ENCODE peak calls at places on chromosomes 12 and 14, in eight cellular contexts. U, L, A, S, V, P, R and H are unnamed samples.

GRCh38 chr12:81450920-81451739 is 308.0 kb downstream of the PPFIA2 start:
- DNase-seq in R (no peak), L (peak; percentile 26), U (peak; percentile 76), V (no peak), A (peak; percentile 21), S (no peak), P (peak; percentile 77), H (no peak)

GRCh38 chr14:71638523-71639196 is 293.6 kb upstream of the RGS6 start:
- DNase-seq in S (no peak), R (no peak), V (no peak), P (no peak), U (peak; percentile 57), L (no peak), A (peak; percentile 32), H (no peak)

GRCh38 chr12:47551426-47551851 is 154.4 kb downstream of the RPAP3 start:
- DNase-seq in U (peak; percentile 38), R (no peak), V (no peak), A (no peak), S (no peak), P (no peak), L (no peak), H (no peak)

GRCh38 chr12:99914206-99914605 is 70.5 kb downstream of the ANKS1B start:
- DNase-seq in P (no peak), A (no peak), U (no peak), R (no peak), V (no peak), L (no peak), S (no peak), H (no peak)

GRCh38 chr12:63276537-63277365 is 125.8 kb upstream of the AVPR1A start:
- DNase-seq in P (peak; percentile 33), V (no peak), L (peak; percentile 48), R (no peak), A (no peak), U (peak; percentile 12), S (no peak), H (no peak)

GRCh38 chr12:132451172-132451835 is 38.6 kb upstream of the FBRSL1 start:
- DNase-seq in S (no peak), P (no peak), U (no peak), V (no peak), R (peak; percentile 88), A (no peak), L (no peak), H (no peak)

GRCh38 chr12:31234053-31234835 is 91.7 kb downstream of the SINHCAF start:
- DNase-seq in S (no peak), P (no peak), A (no peak), V (no peak), L (no peak), U (no peak), R (no peak), H (no peak)

GRCh38 chr12:75977590-75977951 is 54.0 kb downstream of the PHLDA1 start:
- DNase-seq in P (no peak), R (no peak), V (no peak), S (no peak), U (no peak), L (no peak), A (no peak), H (no peak)

GRCh38 chr14:54147285-54147684 is 190.7 kb upstream of the BMP4 start:
- DNase-seq in U (no peak), L (no peak), S (no peak), R (no peak), A (no peak), V (no peak), P (peak; percentile 82), H (no peak)

GRCh38 chr14:38208825-38209562 is 1.3 kb downstream of the SSTR1 start:
- DNase-seq in U (peak; percentile 69), S (no peak), L (peak; percentile 73), R (peak; percentile 73), V (no peak), P (peak; percentile 23), A (no peak), H (no peak)

GRCh38 chr12:114335607-114336006 is 70.3 kb downstream of the TBX5 start:
- DNase-seq in S (no peak), R (no peak), P (no peak), A (no peak), L (no peak), V (no peak), U (no peak), H (no peak)

GRCh38 chr14:50452285-50452684 is 55.6 kb upstream of the CDKL1 start:
- DNase-seq in V (no peak), R (no peak), P (no peak), L (no peak), A (no peak), S (no peak), U (peak; percentile 80), H (no peak)

GRCh38 chr14:27184371-27184901 is 586.6 kb upstream of the NOVA1 start:
- DNase-seq in A (no peak), R (no peak), P (peak; percentile 48), V (no peak), U (no peak), S (no peak), L (no peak), H (no peak)

GRCh38 chr14:96229315-96229714 is 24.7 kb downstream of the BDKRB2 start:
- DNase-seq in L (no peak), V (no peak), R (no peak), U (no peak), S (no peak), P (no peak), A (no peak), H (no peak)
- H3K4me3 ChIP-seq in L (no peak overlapping the region), V (no peak overlapping the region), R (no peak overlapping the region), U (no peak overlapping the region), S (no peak overlapping the region), P (no peak overlapping the region), A (no peak overlapping the region), H (no peak overlapping the region)

GRCh38 chr12:93060666-93061413 is 131.7 kb upstream of the EEA1 start:
- DNase-seq in P (peak; percentile 84), U (peak; percentile 70), R (no peak), A (peak; percentile 34), L (no peak), S (no peak), V (no peak), H (no peak)
- H3K4me3 ChIP-seq in P (no peak overlapping the region), U (no peak overlapping the region), R (no peak overlapping the region), A (peak overlapping the region; percentile 11), L (no peak overlapping the region), S (no peak overlapping the region), V (no peak overlapping the region), H (no peak overlapping the region)

GRCh38 chr12:105855691-105856405 is 282.9 kb downstream of the NUAK1 start:
- DNase-seq in V (no peak), P (no peak), R (no peak), A (no peak), L (no peak), U (no peak), S (no peak), H (no peak)

GRCh38 chr12:105850103-105850968 is 288.4 kb downstream of the NUAK1 start:
- DNase-seq in S (no peak), L (no peak), U (no peak), A (no peak), R (no peak), P (no peak), V (no peak), H (no peak)

GRCh38 chr12:105852496-105852895 is 286.3 kb downstream of the NUAK1 start:
- DNase-seq in P (no peak), L (no peak), R (no peak), A (no peak), V (no peak), S (no peak), U (no peak), H (no peak)

GRCh38 chr12:105848286-105848685 is 290.5 kb downstream of the NUAK1 start:
- DNase-seq in R (no peak), V (no peak), U (no peak), P (no peak), A (no peak), S (no peak), L (no peak), H (no peak)

GRCh38 chr12:105852958-105853357 is 285.8 kb downstream of the NUAK1 start:
- DNase-seq in R (no peak), V (no peak), S (no peak), U (no peak), A (no peak), L (no peak), P (no peak), H (no peak)
- H3K4me3 ChIP-seq in R (no peak overlapping the region), V (no peak overlapping the region), S (peak overlapping the region; percentile 50), U (no peak overlapping the region), A (no peak overlapping the region), L (no peak overlapping the region), P (no peak overlapping the region), H (no peak overlapping the region)

DNA sequence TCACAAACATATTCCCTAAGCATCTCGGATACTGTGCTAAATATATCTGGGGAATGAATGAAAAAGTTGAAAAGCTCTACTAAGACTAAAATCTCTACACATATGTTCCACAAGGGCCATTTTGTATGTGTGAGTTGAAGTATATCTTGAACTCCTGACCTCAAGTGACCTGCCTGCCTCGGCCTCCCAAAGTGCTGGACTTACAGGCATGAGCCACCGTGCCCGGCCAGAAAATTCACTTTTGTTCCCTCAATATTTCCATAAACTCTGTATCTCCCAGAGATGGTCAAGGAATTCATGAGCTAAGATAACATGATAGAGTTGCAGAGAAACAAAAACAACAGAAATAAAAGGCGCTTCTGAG is 1.5 kb upstream of the TUBA1C start:
- DNase-seq in L (no peak), P (no peak), U (no peak), S (no peak), V (no peak), A (no peak), R (no peak), H (no peak)
- H3K4me3 ChIP-seq in L (no peak overlapping the region), P (peak overlapping the region; percentile 88), U (peak overlapping the region; percentile 25), S (no peak overlapping the region), V (no peak overlapping the region), A (no peak overlapping the region), R (peak overlapping the region; percentile 79), H (no peak overlapping the region)

DNA sequence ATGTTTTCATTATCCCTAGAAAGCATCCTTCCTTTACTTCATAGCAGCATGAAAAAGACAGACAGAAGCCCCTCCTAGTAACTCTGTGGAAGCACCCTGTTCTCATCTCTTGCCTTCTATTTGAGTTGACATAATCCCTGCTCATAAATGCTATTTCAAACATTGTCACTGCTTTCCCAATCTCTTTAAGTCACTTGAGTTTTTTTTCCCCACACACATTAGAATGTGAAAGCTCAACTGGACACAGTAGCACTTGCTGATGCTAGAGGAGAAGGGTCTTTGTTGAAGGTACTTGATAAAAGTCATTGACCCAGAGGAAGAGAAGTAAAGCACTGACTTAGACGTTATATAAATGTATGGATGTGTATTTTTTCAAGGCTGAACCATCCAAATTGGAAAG is 3.0 kb downstream of the E2F7 start:
- DNase-seq in L (no peak), S (no peak), U (peak; percentile 21), V (no peak), P (no peak), R (no peak), A (no peak), H (no peak)
- H3K4me3 ChIP-seq in L (no peak overlapping the region), S (peak overlapping the region; percentile 40), U (peak overlapping the region; percentile 81), V (no peak overlapping the region), P (no peak overlapping the region), R (no peak overlapping the region), A (peak overlapping the region; percentile 1), H (no peak overlapping the region)

DNA sequence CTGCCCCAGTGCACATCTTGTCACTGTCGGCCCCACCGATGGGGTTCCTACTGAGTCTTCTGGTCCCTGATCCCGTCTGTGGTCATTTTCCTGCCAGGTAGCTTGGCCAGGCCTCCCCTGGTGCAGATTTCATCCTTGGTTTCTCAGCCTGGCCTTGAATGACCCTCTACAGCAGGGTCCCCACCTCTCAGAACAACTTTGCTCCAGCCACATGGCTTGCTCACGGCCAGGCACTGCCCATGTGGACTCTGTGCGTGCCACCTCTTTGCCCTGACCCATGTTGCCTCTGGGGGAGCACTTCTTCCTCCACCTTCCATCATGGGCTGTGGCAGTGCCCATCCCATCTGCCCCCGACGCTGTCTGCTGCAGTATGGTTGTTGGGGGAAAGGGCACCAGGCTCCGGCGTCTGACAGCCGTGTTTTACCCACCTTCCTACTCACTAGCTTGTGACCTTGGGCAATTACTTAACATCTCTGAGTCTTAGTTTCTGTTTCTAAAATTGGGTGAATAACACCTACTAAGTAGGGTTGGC is 2.0 kb upstream of the PTPN6 start:
- DNase-seq in R (peak; percentile 79), P (no peak), U (no peak), L (no peak), V (no peak), A (no peak), S (no peak), H (no peak)
- H3K4me3 ChIP-seq in R (no peak overlapping the region), P (no peak overlapping the region), U (no peak overlapping the region), L (no peak overlapping the region), V (peak overlapping the region; percentile 61), A (no peak overlapping the region), S (no peak overlapping the region), H (peak overlapping the region; percentile 52)